ENCODE peak calls at places on chromosomes 16 and 17, in eight cellular contexts. T is left ventricle myocardium inferior; G is PC-3; P is AG09319; D is naive thymus-derived CD8-positive, alpha-beta T cell; B is CD8-positive, alpha-beta memory T cell; X is activated CD8-positive, alpha-beta memory T cell treated with anti-CD3 and anti-CD28 coated beads for 1 hour; Z is NCI-H2029 treated with DMSO at 0.1 percent for 48 hours. R is an unnamed sample.
A peak's percentile ranks its signal among the peaks of the same experiment; 100 is the strongest.

GRCh38 chr16:67456383-67457140 is 24.4 kb downstream of the ATP6V0D1 start:
- DNase-seq in B (no peak), T (peak; percentile 72), X (no peak), P (no peak), G (no peak), D (no peak), Z (peak; percentile 22), R (no peak)

GRCh38 chr17:49434821-49435581 is 20.3 kb upstream of the PHB1 start:
- DNase-seq in D (peak; percentile 36), G (peak; percentile 88), X (no peak), T (no peak), B (peak; percentile 60), P (peak; percentile 14), Z (no peak), R (no peak)

GRCh38 chr17:82845163-82845807 is 5.5 kb upstream of the ZNF750 start:
- DNase-seq in G (no peak), D (no peak), X (no peak), Z (no peak), P (no peak), B (no peak), T (peak; percentile 71), R (no peak)

GRCh38 chr17:57531648-57532486 is 213.2 kb downstream of the CCDC182 start:
- DNase-seq in Z (no peak), X (no peak), G (no peak), D (no peak), B (no peak), T (no peak), P (no peak), R (no peak)

GRCh38 chr17:72982680-72983079 is 109.8 kb downstream of the SLC39A11 start:
- DNase-seq in P (no peak), T (no peak), D (no peak), B (no peak), Z (no peak), G (no peak), X (no peak), R (no peak)

GRCh38 chr16:71230122-71230845 is at the start of gene HYDIN:
- DNase-seq in G (peak; percentile 64), T (no peak), Z (peak; percentile 3), P (no peak), D (no peak), B (no peak), X (no peak), R (no peak)

GRCh38 chr17:7314719-7315569 is at the start of gene GPS2:
- DNase-seq in X (peak; percentile 76), T (peak; percentile 94), D (peak; percentile 91), P (no peak), B (peak; percentile 94), G (peak; percentile 83), Z (peak; percentile 23), R (no peak)

GRCh38 chr16:80158766-80159165 is 382.0 kb upstream of the DYNLRB2 start:
- DNase-seq in B (no peak), G (peak; percentile 4), P (no peak), T (no peak), D (no peak), X (no peak), Z (no peak), R (no peak)

GRCh38 chr17:71460943-71461342 is 659.9 kb upstream of the SOX9 start:
- DNase-seq in G (peak; percentile 74), P (no peak), T (no peak), X (no peak), D (no peak), Z (no peak), B (no peak), R (no peak)

GRCh38 chr17:50297407-50297865 is 23.2 kb downstream of the TMEM92 start:
- DNase-seq in G (peak; percentile 82), B (peak; percentile 84), Z (peak; percentile 3), T (peak; percentile 64), X (peak; percentile 57), D (peak; percentile 75), P (peak; percentile 44), R (no peak)

GRCh38 chr16:24589997-24590396 is 50.6 kb downstream of the RBBP6 start:
- DNase-seq in D (no peak), B (no peak), Z (no peak), G (no peak), P (no peak), T (no peak), X (no peak), R (no peak)

GRCh38 chr17:56451629-56452028 is 141.9 kb upstream of the NOG start:
- DNase-seq in X (no peak), P (no peak), D (no peak), B (no peak), G (peak; percentile 53), T (no peak), Z (no peak), R (no peak)